ENCODE peak calls at places on chromosomes 16 and 17, in six cellular contexts. One of them, this sample, is unnamed.

GRCh38 chr17:71052971-71053370 is 883.6 kb downstream of the KCNJ2 start:
- DNase-seq in CD4-positive, alpha-beta memory T cell: no peak
- DNase-seq in esophagus squamous epithelium: no peak
- DNase-seq in tibial artery: no peak
- DNase-seq in fibroblast of lung: no peak
- DNase-seq in activated T-cell treated with anti-CD3 and anti-CD28 coated beads, Interleukin-2, amount 50 U/mL, for 72 hours: no peak
- DNase-seq in this sample: no peak

GRCh38 chr17:72970794-72971512 is 121.5 kb downstream of the SLC39A11 start:
- DNase-seq in fibroblast of lung: no peak
- DNase-seq in esophagus squamous epithelium: no peak
- DNase-seq in tibial artery: no peak
- DNase-seq in activated T-cell treated with anti-CD3 and anti-CD28 coated beads, Interleukin-2, amount 50 U/mL, for 72 hours: no peak
- DNase-seq in CD4-positive, alpha-beta memory T cell: no peak
- DNase-seq in this sample: no peak

GRCh38 chr17:17125136-17126084 is 80.7 kb downstream of the PLD6 start:
- DNase-seq in CD4-positive, alpha-beta memory T cell: peak
- DNase-seq in activated T-cell treated with anti-CD3 and anti-CD28 coated beads, Interleukin-2, amount 50 U/mL, for 72 hours: no peak
- DNase-seq in esophagus squamous epithelium: no peak
- DNase-seq in fibroblast of lung: peak
- DNase-seq in tibial artery: no peak
- DNase-seq in this sample: no peak

GRCh38 chr17:61205931-61206330 is 193.7 kb upstream of the TBX2 start:
- DNase-seq in fibroblast of lung: peak
- DNase-seq in esophagus squamous epithelium: no peak
- DNase-seq in CD4-positive, alpha-beta memory T cell: no peak
- DNase-seq in activated T-cell treated with anti-CD3 and anti-CD28 coated beads, Interleukin-2, amount 50 U/mL, for 72 hours: no peak
- DNase-seq in tibial artery: no peak
- DNase-seq in this sample: no peak

GRCh38 chr16:10210979-10211378 is 28.8 kb upstream of the GRIN2A start:
- DNase-seq in CD4-positive, alpha-beta memory T cell: no peak
- DNase-seq in fibroblast of lung: no peak
- DNase-seq in activated T-cell treated with anti-CD3 and anti-CD28 coated beads, Interleukin-2, amount 50 U/mL, for 72 hours: no peak
- DNase-seq in esophagus squamous epithelium: no peak
- DNase-seq in tibial artery: no peak
- DNase-seq in this sample: no peak

GRCh38 chr16:26993988-26994387 is 72.7 kb upstream of the C16orf82 start:
- DNase-seq in CD4-positive, alpha-beta memory T cell: no peak
- DNase-seq in fibroblast of lung: peak
- DNase-seq in activated T-cell treated with anti-CD3 and anti-CD28 coated beads, Interleukin-2, amount 50 U/mL, for 72 hours: no peak
- DNase-seq in tibial artery: no peak
- DNase-seq in esophagus squamous epithelium: no peak
- DNase-seq in this sample: no peak

GRCh38 chr17:41773190-41773588 is 13.3 kb downstream of the JUP start:
- DNase-seq in tibial artery: no peak
- DNase-seq in fibroblast of lung: peak
- DNase-seq in esophagus squamous epithelium: no peak
- DNase-seq in activated T-cell treated with anti-CD3 and anti-CD28 coated beads, Interleukin-2, amount 50 U/mL, for 72 hours: no peak
- DNase-seq in CD4-positive, alpha-beta memory T cell: no peak
- DNase-seq in this sample: no peak

GRCh38 chr17:43543771-43544575 is 2.2 kb downstream of the ETV4 start:
- DNase-seq in fibroblast of lung: no peak
- DNase-seq in CD4-positive, alpha-beta memory T cell: no peak
- DNase-seq in tibial artery: no peak
- DNase-seq in esophagus squamous epithelium: no peak
- DNase-seq in activated T-cell treated with anti-CD3 and anti-CD28 coated beads, Interleukin-2, amount 50 U/mL, for 72 hours: no peak
- DNase-seq in this sample: no peak

GRCh38 chr17:31663576-31663975 is 195.5 kb downstream of the COPRS start:
- DNase-seq in activated T-cell treated with anti-CD3 and anti-CD28 coated beads, Interleukin-2, amount 50 U/mL, for 72 hours: no peak
- DNase-seq in CD4-positive, alpha-beta memory T cell: no peak
- DNase-seq in esophagus squamous epithelium: no peak
- DNase-seq in tibial artery: no peak
- DNase-seq in fibroblast of lung: peak
- DNase-seq in this sample: no peak

GRCh38 chr17:7843536-7844291 is 9.7 kb downstream of the KDM6B start:
- DNase-seq in CD4-positive, alpha-beta memory T cell: peak
- DNase-seq in tibial artery: peak
- DNase-seq in esophagus squamous epithelium: peak
- DNase-seq in activated T-cell treated with anti-CD3 and anti-CD28 coated beads, Interleukin-2, amount 50 U/mL, for 72 hours: peak
- DNase-seq in fibroblast of lung: peak
- DNase-seq in this sample: peak

GRCh38 chr16:27826081-27826892 is 237.2 kb downstream of the GSG1L start:
- DNase-seq in CD4-positive, alpha-beta memory T cell: no peak
- DNase-seq in esophagus squamous epithelium: no peak
- DNase-seq in fibroblast of lung: no peak
- DNase-seq in tibial artery: no peak
- DNase-seq in activated T-cell treated with anti-CD3 and anti-CD28 coated beads, Interleukin-2, amount 50 U/mL, for 72 hours: no peak
- DNase-seq in this sample: no peak

GRCh38 chr16:53085539-53086450 is 31.0 kb downstream of the CHD9 start:
- DNase-seq in activated T-cell treated with anti-CD3 and anti-CD28 coated beads, Interleukin-2, amount 50 U/mL, for 72 hours: no peak
- DNase-seq in fibroblast of lung: peak
- DNase-seq in CD4-positive, alpha-beta memory T cell: no peak
- DNase-seq in esophagus squamous epithelium: no peak
- DNase-seq in tibial artery: peak
- DNase-seq in this sample: no peak

GRCh38 chr16:67269766-67270165 is 9.6 kb upstream of the PLEKHG4 start:
- DNase-seq in CD4-positive, alpha-beta memory T cell: no peak
- DNase-seq in activated T-cell treated with anti-CD3 and anti-CD28 coated beads, Interleukin-2, amount 50 U/mL, for 72 hours: no peak
- DNase-seq in esophagus squamous epithelium: no peak
- DNase-seq in fibroblast of lung: no peak
- DNase-seq in tibial artery: no peak
- DNase-seq in this sample: no peak

This sample was measured in hypothalamus.